ENCODE peak calls at places on chromosomes 13 and 19, in five cellular contexts. H is left cardiac atrium; P is stimulated activated naive B cell treated with anti-CD40 and anti-IgM and Interleukin-4, amounts not matched to agents 10 μg/mL and 1 μg/mL and 100 μg/mL, for 72 hours; Y is left ventricle myocardium superior; C is omental fat pad. A is an unnamed sample.
A peak's percentile ranks its signal among the peaks of the same experiment; 100 is the strongest.

GRCh38 chr19:35000338-35000646 is 169 bp downstream of the GRAMD1A start:
- ATAC-seq in C (no peak), H (no peak), P (no peak), Y (no peak), A (no peak)

GRCh38 chr19:1017115-1017905 is 3.6 kb downstream of the TMEM259 start:
- ATAC-seq in C (no peak), Y (no peak), H (no peak), P (no peak), A (peak; percentile 21)

GRCh38 chr19:35549879-35550523 is 4.6 kb downstream of the TMEM147 start:
- ATAC-seq in H (no peak), Y (no peak), C (no peak), P (no peak), A (no peak)

GRCh38 chr19:15247107-15248014 is 15.1 kb upstream of the EPHX3 start:
- ATAC-seq in H (no peak), Y (no peak), P (no peak), C (no peak), A (no peak)

GRCh38 chr13:32267836-32268439 is 47.2 kb downstream of the ZAR1L start:
- ATAC-seq in H (no peak), Y (no peak), P (peak; percentile 79), C (no peak), A (peak; percentile 67)

GRCh38 chr13:76894401-76895110 is 8.4 kb upstream of the KCTD12 start:
- ATAC-seq in P (peak; percentile 83), Y (peak; percentile 41), C (no peak), H (no peak), A (peak; percentile 56)

GRCh38 chr13:41007359-41008118 is 11.6 kb downstream of the ELF1 start:
- ATAC-seq in H (no peak), Y (no peak), C (no peak), P (peak; percentile 49), A (peak; percentile 60)

GRCh38 chr13:43127827-43128226 is 104.4 kb downstream of the DNAJC15 start:
- ATAC-seq in C (no peak), H (peak; percentile 52), P (peak; percentile 38), Y (peak; percentile 89), A (peak; percentile 16)

GRCh38 chr13:50131998-50132936 is 117.0 kb downstream of the KCNRG start:
- ATAC-seq in C (no peak), Y (no peak), P (no peak), H (no peak), A (no peak)

GRCh38 chr13:25249001-25249543 is 38.2 kb downstream of the MTMR6 start:
- ATAC-seq in P (no peak), Y (no peak), C (no peak), H (no peak), A (peak; percentile 66)

GRCh38 chr19:51098366-51099069 is 9.7 kb downstream of the CTU1 start:
- ATAC-seq in P (peak; percentile 63), C (peak; percentile 79), H (peak; percentile 77), Y (peak; percentile 74), A (peak; percentile 63)

GRCh38 chr13:33489563-33489962 is 204.0 kb upstream of the STARD13 start:
- ATAC-seq in Y (no peak), P (no peak), H (no peak), C (no peak), A (no peak)

GRCh38 chr19:48551437-48552302 is at the start of gene SULT2B1:
- ATAC-seq in C (no peak), H (no peak), Y (no peak), P (no peak), A (peak; percentile 17)

GRCh38 chr19:18093439-18094161 is 4.0 kb upstream of the MAST3 start:
- ATAC-seq in H (no peak), Y (no peak), C (no peak), P (no peak), A (no peak)

GRCh38 chr13:26025196-26025595 is 26.6 kb downstream of the SHISA2 start:
- ATAC-seq in C (no peak), P (no peak), Y (no peak), H (no peak), A (no peak)

GRCh38 chr13:33711441-33711840 is 106.5 kb upstream of the RFC3 start:
- ATAC-seq in P (no peak), Y (no peak), H (no peak), C (no peak), A (no peak)

GRCh38 chr13:51002736-51003135 is 93.1 kb downstream of the RNASEH2B start:
- ATAC-seq in H (no peak), Y (no peak), C (no peak), P (no peak), A (no peak)

GRCh38 chr13:41426047-41426446 is 31.3 kb upstream of the RGCC start:
- ATAC-seq in H (no peak), P (no peak), Y (no peak), C (no peak), A (no peak)

GRCh38 chr19:13207237-13208130 is 57.3 kb downstream of the IER2 start:
- ATAC-seq in H (peak; percentile 32), P (peak; percentile 21), Y (peak; percentile 70), C (peak; percentile 26), A (peak; percentile 48)

GRCh38 chr13:75321084-75321483 is 160.9 kb downstream of the TBC1D4 start:
- ATAC-seq in Y (no peak), C (no peak), H (no peak), P (peak; percentile 56), A (no peak)

GRCh38 chr13:28718186-28718537 is 608 bp downstream of the SLC46A3 start:
- ATAC-seq in C (peak; percentile 0), H (peak; percentile 9), P (peak; percentile 0), Y (peak; percentile 16), A (no peak)

GRCh38 chr13:46339035-46339666 is 47.9 kb downstream of the RUBCNL start:
- ATAC-seq in P (peak; percentile 55), Y (peak; percentile 45), C (no peak), H (peak; percentile 34), A (peak; percentile 71)

A was measured in stimulated activated memory B cell treated with anti-CD40 and anti-IgM and Interleukin-4, amounts not matched to agents 10 μg/mL and 1 μg/mL and 100 μg/mL, for 72 hours.